ENCODE peak calls at places on chromosomes 7 and 10, in four cellular contexts. One of them, this sample, is unnamed.
A peak's percentile ranks its signal among the peaks of the same experiment; 100 is the strongest.

GRCh38 chr10:114026189-114027040 is 17.3 kb upstream of the ADRB1 start:
- DNase-seq in K562: no peak
- DNase-seq in GM12878: peak; percentile 51
- DNase-seq in SK-N-SH: no peak
- DNase-seq in this sample: no peak

GRCh38 chr7:148700693-148701092 is 2.0 kb downstream of the CUL1 start:
- DNase-seq in SK-N-SH: peak; percentile 50
- DNase-seq in K562: peak; percentile 55
- DNase-seq in GM12878: no peak
- DNase-seq in this sample: no peak

GRCh38 chr10:15370741-15371701 is at the start of gene FAM171A1:
- DNase-seq in K562: peak; percentile 79
- DNase-seq in GM12878: no peak
- DNase-seq in SK-N-SH: peak; percentile 93
- DNase-seq in this sample: peak; percentile 68

GRCh38 chr7:18532813-18533212 is 37.3 kb downstream of the HDAC9 start:
- DNase-seq in SK-N-SH: no peak
- DNase-seq in GM12878: no peak
- DNase-seq in K562: no peak
- DNase-seq in this sample: no peak

GRCh38 chr10:7218974-7219373 is 191.9 kb downstream of the SFMBT2 start:
- DNase-seq in SK-N-SH: no peak
- DNase-seq in GM12878: no peak
- DNase-seq in K562: no peak
- DNase-seq in this sample: no peak

GRCh38 chr7:98211676-98212531 is 665 bp downstream of the BHLHA15 start:
- DNase-seq in SK-N-SH: peak; percentile 60
- DNase-seq in GM12878: no peak
- DNase-seq in K562: peak; percentile 56
- DNase-seq in this sample: peak; percentile 15

GRCh38 chr10:60434418-60435046 is 44.9 kb upstream of the ANK3 start:
- DNase-seq in GM12878: no peak
- DNase-seq in SK-N-SH: peak; percentile 61
- DNase-seq in K562: peak; percentile 54
- DNase-seq in this sample: peak; percentile 15

GRCh38 chr7:102424787-102425218 is 8.6 kb upstream of the ORAI2 start:
- DNase-seq in GM12878: no peak
- DNase-seq in SK-N-SH: no peak
- DNase-seq in K562: no peak
- DNase-seq in this sample: no peak

GRCh38 chr7:92072708-92073107 is 61.6 kb downstream of the CYP51A1 start:
- DNase-seq in GM12878: no peak
- DNase-seq in SK-N-SH: no peak
- DNase-seq in K562: no peak
- DNase-seq in this sample: no peak

GRCh38 chr10:47173929-47174442 is 126.0 kb upstream of the GDF10 start:
- DNase-seq in K562: no peak
- DNase-seq in GM12878: no peak
- DNase-seq in SK-N-SH: no peak
- DNase-seq in this sample: no peak

GRCh38 chr10:60654813-60655464 is 123.3 kb upstream of the CDK1 start:
- DNase-seq in GM12878: no peak
- DNase-seq in K562: no peak
- DNase-seq in SK-N-SH: no peak
- DNase-seq in this sample: no peak

GRCh38 chr10:88389456-88389855 is 193.7 kb downstream of the RNLS start:
- DNase-seq in SK-N-SH: no peak
- DNase-seq in GM12878: peak; percentile 41
- DNase-seq in K562: no peak
- DNase-seq in this sample: no peak

GRCh38 chr7:2476298-2476697 is at the start of gene GRIFIN:
- DNase-seq in GM12878: no peak
- DNase-seq in SK-N-SH: no peak
- DNase-seq in K562: no peak
- DNase-seq in this sample: no peak

GRCh38 chr10:117272195-117273076 is 31.5 kb downstream of the SLC18A2 start:
- DNase-seq in SK-N-SH: peak; percentile 36
- DNase-seq in K562: peak; percentile 15
- DNase-seq in GM12878: no peak
- DNase-seq in this sample: no peak

GRCh38 chr10:15436696-15437095 is 65.6 kb upstream of the FAM171A1 start:
- DNase-seq in K562: no peak
- DNase-seq in SK-N-SH: no peak
- DNase-seq in GM12878: no peak
- DNase-seq in this sample: no peak

GRCh38 chr10:17060289-17060688 is 69.3 kb downstream of the CUBN start:
- DNase-seq in SK-N-SH: no peak
- DNase-seq in K562: no peak
- DNase-seq in GM12878: no peak
- DNase-seq in this sample: no peak

GRCh38 chr7:39357648-39358047 is 208.6 kb upstream of the YAE1 start:
- DNase-seq in GM12878: no peak
- DNase-seq in SK-N-SH: no peak
- DNase-seq in K562: peak; percentile 61
- DNase-seq in this sample: peak; percentile 77

GRCh38 chr7:78194609-78195008 is 396.0 kb downstream of the PHTF2 start:
- DNase-seq in SK-N-SH: no peak
- DNase-seq in K562: no peak
- DNase-seq in GM12878: no peak
- DNase-seq in this sample: no peak

GRCh38 chr7:152871005-152871677 is 111.6 kb downstream of the ACTR3B start:
- DNase-seq in K562: no peak
- DNase-seq in SK-N-SH: no peak
- DNase-seq in GM12878: no peak
- DNase-seq in this sample: no peak

GRCh38 chr7:97016392-97017196 is 8.0 kb downstream of the DLX5 start:
- DNase-seq in K562: no peak
- DNase-seq in SK-N-SH: peak; percentile 89
- DNase-seq in GM12878: no peak
- DNase-seq in this sample: peak; percentile 80

GRCh38 chr10:55852850-55853249 is 508.2 kb downstream of the ZWINT start:
- DNase-seq in K562: no peak
- DNase-seq in SK-N-SH: no peak
- DNase-seq in GM12878: no peak
- DNase-seq in this sample: no peak

GRCh38 chr10:49298990-49299815 is at the start of gene C10orf71:
- DNase-seq in SK-N-SH: peak; percentile 36
- DNase-seq in GM12878: no peak
- DNase-seq in K562: peak; percentile 75
- DNase-seq in this sample: no peak

GRCh38 chr7:51060536-51060935 is 256.1 kb downstream of the COBL start:
- DNase-seq in GM12878: no peak
- DNase-seq in SK-N-SH: no peak
- DNase-seq in K562: no peak
- DNase-seq in this sample: no peak

GRCh38 chr10:24958701-24959392 is 6.4 kb upstream of the PRTFDC1 start:
- DNase-seq in SK-N-SH: no peak
- DNase-seq in GM12878: no peak
- DNase-seq in K562: peak; percentile 37
- DNase-seq in this sample: no peak

GRCh38 chr7:6107924-6108323 is 76.7 kb downstream of the ANKRD61 start:
- DNase-seq in SK-N-SH: no peak
- DNase-seq in K562: no peak
- DNase-seq in GM12878: no peak
- DNase-seq in this sample: no peak

GRCh38 chr7:6111041-6111440 is 79.9 kb downstream of the ANKRD61 start:
- DNase-seq in SK-N-SH: no peak
- DNase-seq in K562: no peak
- DNase-seq in GM12878: no peak
- DNase-seq in this sample: no peak

DNA sequence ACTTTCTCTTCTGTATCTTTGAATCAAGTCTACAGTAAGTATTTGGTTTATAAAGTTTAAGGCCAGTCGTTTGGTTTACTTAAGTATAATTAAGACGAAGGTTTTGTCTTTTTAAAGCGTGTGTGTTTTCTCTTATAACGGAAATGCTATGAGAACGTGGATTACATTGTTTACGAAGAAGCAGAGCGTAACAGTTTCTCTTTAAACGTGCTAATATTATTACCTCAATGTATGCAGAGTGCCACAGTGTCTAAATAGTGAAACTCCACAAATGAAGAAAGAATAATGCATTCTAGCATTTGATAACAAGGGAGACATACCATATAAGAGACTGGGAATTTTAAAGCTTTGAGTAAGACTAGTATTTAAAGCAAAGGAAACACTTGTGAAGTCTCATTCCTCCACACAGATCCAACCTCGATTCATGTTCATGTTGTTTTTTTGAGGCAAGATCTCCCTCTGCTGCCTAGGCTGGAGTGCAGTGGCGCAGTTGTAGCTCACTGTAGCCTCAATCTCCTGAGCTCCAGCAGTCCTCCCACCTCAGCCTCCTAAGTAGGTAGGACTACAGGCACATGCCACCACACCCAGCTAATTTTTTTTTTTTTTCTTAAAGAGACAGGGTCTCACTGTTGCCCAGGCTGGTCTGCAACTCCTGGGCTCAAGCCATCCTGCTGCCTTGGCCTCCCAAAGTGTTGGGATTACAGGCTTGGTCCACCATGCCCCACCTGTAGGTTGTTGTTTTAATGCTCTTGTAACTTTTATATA is 75.1 kb downstream of the ANKRD61 start:
- DNase-seq in SK-N-SH: no peak
- DNase-seq in K562: no peak
- DNase-seq in GM12878: no peak
- DNase-seq in this sample: no peak
- TF ChIP-seq USF1 in SK-N-SH: no peak
- TF ChIP-seq USF1 in K562: no peak
- TF ChIP-seq USF1 in GM12878: no peak
- TF ChIP-seq USF1 in this sample: no peak

GRCh38 chr7:23531794-23532489 is at the start of gene TRA2A:
- DNase-seq in GM12878: peak; percentile 86
- DNase-seq in SK-N-SH: peak; percentile 98
- DNase-seq in K562: peak; percentile 90
- DNase-seq in this sample: peak; percentile 98

GRCh38 chr7:23529262-23529859 is 2.4 kb downstream of the TRA2A start:
- DNase-seq in SK-N-SH: no peak
- DNase-seq in K562: no peak
- DNase-seq in GM12878: no peak
- DNase-seq in this sample: no peak

GRCh38 chr7:23533160-23533559 is 1.4 kb upstream of the TRA2A start:
- DNase-seq in GM12878: no peak
- DNase-seq in K562: peak; percentile 38
- DNase-seq in SK-N-SH: no peak
- DNase-seq in this sample: no peak

GRCh38 chr7:23530901-23531793 is 634 bp downstream of the TRA2A start:
- DNase-seq in GM12878: no peak
- DNase-seq in SK-N-SH: peak; percentile 86
- DNase-seq in K562: peak; percentile 84
- DNase-seq in this sample: peak; percentile 53

DNA sequence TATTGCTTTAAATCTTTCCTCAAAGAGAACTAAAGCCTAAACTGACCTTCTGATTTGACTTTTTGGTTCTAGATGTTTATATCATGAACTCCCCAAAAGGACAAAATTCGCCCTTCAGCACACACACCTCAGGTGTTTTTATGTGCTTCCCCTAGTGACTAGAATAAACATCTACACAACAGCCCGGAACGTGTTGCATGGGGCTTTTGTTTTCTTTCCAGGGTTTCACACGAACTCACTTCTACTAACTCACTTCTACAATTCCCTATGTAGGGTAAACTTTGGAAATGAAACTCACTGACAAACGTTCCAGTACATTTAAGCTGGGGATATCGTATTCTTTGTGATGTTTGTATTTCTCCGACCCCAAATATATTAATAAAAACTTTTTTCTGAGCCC is 1.4 kb downstream of the TRA2A start:
- DNase-seq in K562: peak; percentile 29
- DNase-seq in SK-N-SH: peak; percentile 59
- DNase-seq in GM12878: no peak
- DNase-seq in this sample: no peak
- TF ChIP-seq USF2 in K562: no peak
- TF ChIP-seq USF2 in SK-N-SH: no peak
- TF ChIP-seq USF2 in GM12878: no peak
- TF ChIP-seq USF2 in this sample: no peak

DNA sequence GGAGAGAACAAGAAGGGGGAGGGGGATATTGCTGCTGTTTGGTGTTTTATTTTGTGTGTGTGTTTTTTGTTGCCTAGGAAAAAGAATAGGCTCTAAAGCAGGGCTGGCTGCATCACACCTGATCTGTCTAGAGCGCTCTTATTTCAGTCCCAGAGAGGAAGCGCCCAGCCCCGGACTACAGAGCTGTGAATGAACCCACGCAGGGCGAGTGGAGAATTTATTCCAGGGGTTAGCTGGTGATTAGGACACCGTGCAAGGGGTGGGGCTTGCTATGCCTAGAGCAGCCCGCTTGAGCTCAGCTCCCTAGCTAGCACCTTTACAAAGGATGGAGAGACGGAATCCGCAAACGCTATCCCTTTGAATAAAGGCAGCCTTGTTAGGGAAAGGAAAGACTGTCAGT is 642 bp upstream of the FAM13C start:
- DNase-seq in GM12878: no peak
- DNase-seq in SK-N-SH: peak; percentile 68
- DNase-seq in K562: no peak
- DNase-seq in this sample: peak; percentile 56
- TF ChIP-seq USF1 in GM12878: no peak
- TF ChIP-seq USF1 in SK-N-SH: no peak
- TF ChIP-seq USF1 in K562: no peak
- TF ChIP-seq USF1 in this sample: no peak

GRCh38 chr7:80937336-80937735 is 18.5 kb upstream of the SEMA3C start:
- DNase-seq in GM12878: no peak
- DNase-seq in K562: no peak
- DNase-seq in SK-N-SH: peak; percentile 37
- DNase-seq in this sample: no peak

GRCh38 chr7:80943342-80943741 is 24.5 kb upstream of the SEMA3C start:
- DNase-seq in GM12878: no peak
- DNase-seq in SK-N-SH: no peak
- DNase-seq in K562: no peak
- DNase-seq in this sample: no peak

GRCh38 chr7:80942261-80943041 is 23.6 kb upstream of the SEMA3C start:
- DNase-seq in K562: no peak
- DNase-seq in SK-N-SH: peak; percentile 38
- DNase-seq in GM12878: no peak
- DNase-seq in this sample: peak; percentile 10

GRCh38 chr7:80941206-80941758 is 22.4 kb upstream of the SEMA3C start:
- DNase-seq in SK-N-SH: no peak
- DNase-seq in K562: no peak
- DNase-seq in GM12878: no peak
- DNase-seq in this sample: no peak

DNA sequence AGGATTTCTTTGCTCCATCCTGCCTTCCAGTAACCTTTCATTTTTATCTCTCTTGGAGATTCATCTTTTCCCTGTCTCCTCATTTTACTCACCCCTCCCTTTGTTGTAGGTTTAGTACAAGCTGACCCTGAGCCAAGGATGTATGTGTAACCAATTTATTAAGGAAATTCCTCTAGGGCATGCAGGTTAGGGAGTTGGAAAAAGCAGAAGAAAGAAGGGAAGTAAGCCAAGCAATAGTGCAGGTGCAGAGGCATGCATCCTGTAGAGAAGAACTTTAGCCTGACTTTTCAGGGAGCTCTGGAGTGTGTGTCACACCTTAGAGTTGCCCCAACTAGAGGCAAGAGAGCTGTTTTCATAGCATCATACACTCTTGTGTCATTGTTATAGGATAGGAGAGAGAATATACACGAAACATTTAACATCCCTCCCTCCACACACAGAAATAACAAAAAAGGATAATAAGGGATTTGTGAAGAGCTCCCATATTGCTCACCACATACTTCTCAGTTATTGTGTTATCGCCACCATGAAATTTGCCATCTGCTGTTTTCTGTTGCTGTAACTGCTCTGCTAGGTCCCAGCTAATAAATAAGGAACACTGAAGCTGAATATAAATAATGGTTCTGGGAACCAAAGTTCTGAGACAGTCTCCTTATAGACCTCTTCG is 21.8 kb upstream of the SEMA3C start:
- DNase-seq in K562: no peak
- DNase-seq in SK-N-SH: no peak
- DNase-seq in GM12878: no peak
- DNase-seq in this sample: no peak
- TF ChIP-seq USF2 in K562: no peak
- TF ChIP-seq USF2 in SK-N-SH: no peak
- TF ChIP-seq USF2 in GM12878: no peak
- TF ChIP-seq USF2 in this sample: no peak